ENCODE peak calls at places on chromosomes 1 and 21, in four cellular contexts. One of them, this sample, is unnamed.

GRCh38 chr1:59013276-59013927 is 229.6 kb upstream of the JUN start:
- DNase-seq in upper lobe of right lung: no peak
- DNase-seq in GM04504: peak; percentile 75
- DNase-seq in GM19239: no peak
- DNase-seq in this sample: peak; percentile 28

GRCh38 chr1:2234762-2235113 is 6.6 kb downstream of the SKI start:
- DNase-seq in GM19239: no peak
- DNase-seq in upper lobe of right lung: peak; percentile 78
- DNase-seq in GM04504: no peak
- DNase-seq in this sample: no peak

GRCh38 chr1:8396912-8397406 is 79.0 kb downstream of the SLC45A1 start:
- DNase-seq in GM19239: no peak
- DNase-seq in GM04504: peak; percentile 96
- DNase-seq in upper lobe of right lung: no peak
- DNase-seq in this sample: peak; percentile 52

GRCh38 chr21:33828577-33828976 is 87.0 kb downstream of the ATP5PO start:
- DNase-seq in GM19239: no peak
- DNase-seq in GM04504: no peak
- DNase-seq in upper lobe of right lung: no peak
- DNase-seq in this sample: no peak

GRCh38 chr1:155205969-155206593 is 1.6 kb downstream of the THBS3 start:
- DNase-seq in upper lobe of right lung: no peak
- DNase-seq in GM04504: no peak
- DNase-seq in GM19239: no peak
- DNase-seq in this sample: no peak

GRCh38 chr1:30437059-30437576 is 286.3 kb downstream of the MATN1 start:
- DNase-seq in GM04504: no peak
- DNase-seq in upper lobe of right lung: no peak
- DNase-seq in GM19239: no peak
- DNase-seq in this sample: no peak

GRCh38 chr21:44281801-44282200 is 3.9 kb upstream of the AIRE start:
- DNase-seq in GM04504: no peak
- DNase-seq in GM19239: no peak
- DNase-seq in upper lobe of right lung: no peak
- DNase-seq in this sample: no peak

GRCh38 chr21:44458971-44459711 is 3.8 kb downstream of the LRRC3 start:
- DNase-seq in GM19239: no peak
- DNase-seq in upper lobe of right lung: peak; percentile 58
- DNase-seq in GM04504: no peak
- DNase-seq in this sample: no peak

GRCh38 chr1:150364231-150365003 is 470 bp downstream of the RPRD2 start:
- DNase-seq in upper lobe of right lung: peak; percentile 94
- DNase-seq in GM04504: peak; percentile 35
- DNase-seq in GM19239: no peak
- DNase-seq in this sample: no peak

GRCh38 chr21:25330266-25330665 is 277.0 kb downstream of the MRPL39 start:
- DNase-seq in upper lobe of right lung: no peak
- DNase-seq in GM19239: no peak
- DNase-seq in GM04504: peak; percentile 30
- DNase-seq in this sample: no peak

GRCh38 chr1:84402060-84402459 is 3.8 kb downstream of the DNASE2B start:
- DNase-seq in upper lobe of right lung: no peak
- DNase-seq in GM04504: no peak
- DNase-seq in GM19239: no peak
- DNase-seq in this sample: no peak

GRCh38 chr21:44918581-44919033 is 2.1 kb downstream of the ITGB2 start:
- DNase-seq in upper lobe of right lung: peak; percentile 62
- DNase-seq in GM04504: no peak
- DNase-seq in GM19239: no peak
- DNase-seq in this sample: no peak

GRCh38 chr21:41585199-41585994 is 77.4 kb upstream of the TMPRSS2 start:
- DNase-seq in upper lobe of right lung: peak; percentile 55
- DNase-seq in GM04504: no peak
- DNase-seq in GM19239: no peak
- DNase-seq in this sample: no peak

GRCh38 chr1:54668567-54668966 is 27.0 kb downstream of the MROH7 start:
- DNase-seq in upper lobe of right lung: no peak
- DNase-seq in GM04504: no peak
- DNase-seq in GM19239: no peak
- DNase-seq in this sample: no peak

GRCh38 chr1:209689484-209689883 is 14.3 kb downstream of the G0S2 start:
- DNase-seq in GM04504: no peak
- DNase-seq in GM19239: no peak
- DNase-seq in upper lobe of right lung: no peak
- DNase-seq in this sample: no peak

This sample was measured in AG09319.